ENCODE peak calls at places on chromosome 21, in six cellular contexts. One of them, this sample, is unnamed. For H3K4me1, the result is how much of the 10 kb centered on the place peaks cover.

GRCh38 chr21:27700974-27701614 is 734.2 kb upstream of the ADAMTS5 start:
- DNase-seq in adipocyte: peak
- DNase-seq in HCT116: no peak
- DNase-seq in fibroblast of lung: peak
- DNase-seq in CD8-positive, alpha-beta memory T cell: peak
- DNase-seq in aorta: peak
- DNase-seq in this sample: peak

GRCh38 chr21:35120631-35121180 is 71.6 kb upstream of the RUNX1 start:
- DNase-seq in fibroblast of lung: no peak
- DNase-seq in aorta: no peak
- DNase-seq in HCT116: no peak
- DNase-seq in adipocyte: no peak
- DNase-seq in CD8-positive, alpha-beta memory T cell: no peak
- DNase-seq in this sample: no peak

GRCh38 chr21:15894596-15894995 is 164.8 kb downstream of the USP25 start:
- DNase-seq in fibroblast of lung: peak
- DNase-seq in HCT116: no peak
- DNase-seq in CD8-positive, alpha-beta memory T cell: no peak
- DNase-seq in aorta: no peak
- DNase-seq in adipocyte: peak
- DNase-seq in this sample: no peak

GRCh38 chr21:16563795-16564194 is 834.0 kb downstream of the USP25 start:
- DNase-seq in CD8-positive, alpha-beta memory T cell: no peak
- DNase-seq in aorta: no peak
- DNase-seq in adipocyte: no peak
- DNase-seq in HCT116: no peak
- DNase-seq in fibroblast of lung: no peak
- DNase-seq in this sample: peak

GRCh38 chr21:44299085-44299457 is 782 bp upstream of the PFKL start:
- DNase-seq in adipocyte: no peak
- DNase-seq in CD8-positive, alpha-beta memory T cell: peak
- DNase-seq in fibroblast of lung: peak
- DNase-seq in aorta: no peak
- DNase-seq in HCT116: no peak
- DNase-seq in this sample: no peak

GRCh38 chr21:16215193-16215592 is 485.4 kb downstream of the USP25 start:
- DNase-seq in HCT116: no peak
- DNase-seq in adipocyte: no peak
- DNase-seq in CD8-positive, alpha-beta memory T cell: no peak
- DNase-seq in fibroblast of lung: no peak
- DNase-seq in aorta: no peak
- DNase-seq in this sample: no peak

GRCh38 chr21:33281101-33281652 is 15.0 kb downstream of the IL10RB start:
- DNase-seq in aorta: no peak
- DNase-seq in adipocyte: no peak
- DNase-seq in fibroblast of lung: no peak
- DNase-seq in CD8-positive, alpha-beta memory T cell: no peak
- DNase-seq in HCT116: no peak
- DNase-seq in this sample: no peak

GRCh38 chr21:36613064-36613463 is 85.9 kb upstream of the SIM2 start:
- DNase-seq in CD8-positive, alpha-beta memory T cell: no peak
- DNase-seq in HCT116: no peak
- DNase-seq in adipocyte: no peak
- DNase-seq in aorta: no peak
- DNase-seq in fibroblast of lung: peak
- DNase-seq in this sample: no peak

GRCh38 chr21:44582980-44583799 is 2.8 kb upstream of the KRTAP10-5 start:
- DNase-seq in fibroblast of lung: no peak
- DNase-seq in aorta: no peak
- DNase-seq in CD8-positive, alpha-beta memory T cell: no peak
- DNase-seq in HCT116: no peak
- DNase-seq in adipocyte: no peak
- DNase-seq in this sample: no peak

GRCh38 chr21:34354836-34355235 is 9.0 kb upstream of the KCNE2 start:
- DNase-seq in HCT116: no peak
- DNase-seq in fibroblast of lung: no peak
- DNase-seq in CD8-positive, alpha-beta memory T cell: no peak
- DNase-seq in adipocyte: no peak
- DNase-seq in aorta: no peak
- DNase-seq in this sample: no peak

GRCh38 chr21:36076878-36077658 is 7.2 kb downstream of the CBR1 start:
- DNase-seq in fibroblast of lung: no peak
- DNase-seq in CD8-positive, alpha-beta memory T cell: no peak
- DNase-seq in adipocyte: no peak
- DNase-seq in HCT116: no peak
- DNase-seq in aorta: no peak
- DNase-seq in this sample: no peak

GRCh38 chr21:37166733-37167132 is 93.7 kb downstream of the TTC3 start:
- DNase-seq in CD8-positive, alpha-beta memory T cell: no peak
- DNase-seq in fibroblast of lung: no peak
- DNase-seq in HCT116: peak
- DNase-seq in aorta: no peak
- DNase-seq in adipocyte: no peak
- DNase-seq in this sample: peak

GRCh38 chr21:38822754-38823374 is 17.1 kb downstream of the ETS2 start:
- DNase-seq in fibroblast of lung: peak
- DNase-seq in CD8-positive, alpha-beta memory T cell: no peak
- DNase-seq in adipocyte: no peak
- DNase-seq in HCT116: no peak
- DNase-seq in aorta: no peak
- DNase-seq in this sample: no peak

GRCh38 chr21:34522284-34522683 is 10.3 kb upstream of the KCNE1 start:
- DNase-seq in HCT116: no peak
- DNase-seq in aorta: no peak
- DNase-seq in fibroblast of lung: no peak
- DNase-seq in CD8-positive, alpha-beta memory T cell: no peak
- DNase-seq in adipocyte: no peak
- DNase-seq in this sample: no peak

GRCh38 chr21:45325206-45326168 is 37.8 kb upstream of the POFUT2 start:
- DNase-seq in aorta: peak
- DNase-seq in adipocyte: no peak
- DNase-seq in HCT116: no peak
- DNase-seq in fibroblast of lung: no peak
- DNase-seq in CD8-positive, alpha-beta memory T cell: no peak
- DNase-seq in this sample: no peak

GRCh38 chr21:34910396-34910795 is 138.7 kb downstream of the RUNX1 start:
- DNase-seq in aorta: no peak
- DNase-seq in adipocyte: no peak
- DNase-seq in fibroblast of lung: no peak
- DNase-seq in HCT116: no peak
- DNase-seq in CD8-positive, alpha-beta memory T cell: no peak
- DNase-seq in this sample: no peak

GRCh38 chr21:37364722-37365121 is 1.9 kb upstream of the DYRK1A start:
- DNase-seq in aorta: no peak
- DNase-seq in HCT116: no peak
- DNase-seq in adipocyte: no peak
- DNase-seq in fibroblast of lung: no peak
- DNase-seq in CD8-positive, alpha-beta memory T cell: no peak
- DNase-seq in this sample: no peak

GRCh38 chr21:39660596-39660995 is 47.9 kb downstream of the B3GALT5 start:
- DNase-seq in fibroblast of lung: peak
- DNase-seq in aorta: no peak
- DNase-seq in HCT116: no peak
- DNase-seq in CD8-positive, alpha-beta memory T cell: no peak
- DNase-seq in adipocyte: peak
- DNase-seq in this sample: no peak

GRCh38 chr21:26388731-26389231 is 184.3 kb downstream of the CYYR1 start:
- DNase-seq in aorta: no peak
- DNase-seq in HCT116: no peak
- DNase-seq in adipocyte: peak
- DNase-seq in CD8-positive, alpha-beta memory T cell: no peak
- DNase-seq in fibroblast of lung: peak
- DNase-seq in this sample: no peak

GRCh38 chr21:43632373-43632905 is 26.8 kb downstream of the HSF2BP start:
- DNase-seq in aorta: no peak
- DNase-seq in fibroblast of lung: no peak
- DNase-seq in CD8-positive, alpha-beta memory T cell: no peak
- DNase-seq in HCT116: no peak
- DNase-seq in adipocyte: no peak
- DNase-seq in this sample: no peak

GRCh38 chr21:37916795-37917142 is 512 bp upstream of the KCNJ6 start:
- DNase-seq in aorta: no peak
- DNase-seq in adipocyte: peak
- DNase-seq in CD8-positive, alpha-beta memory T cell: no peak
- DNase-seq in HCT116: no peak
- DNase-seq in fibroblast of lung: no peak
- DNase-seq in this sample: no peak

GRCh38 chr21:15638856-15639549 is 90.8 kb upstream of the USP25 start:
- DNase-seq in fibroblast of lung: no peak
- DNase-seq in aorta: no peak
- DNase-seq in HCT116: no peak
- DNase-seq in CD8-positive, alpha-beta memory T cell: no peak
- DNase-seq in adipocyte: peak
- DNase-seq in this sample: no peak

GRCh38 chr21:14707265-14708020 is 161.3 kb upstream of the SAMSN1 start:
- DNase-seq in HCT116: no peak
- DNase-seq in fibroblast of lung: no peak
- DNase-seq in adipocyte: no peak
- DNase-seq in CD8-positive, alpha-beta memory T cell: no peak
- DNase-seq in aorta: no peak
- DNase-seq in this sample: no peak

GRCh38 chr21:14864211-14865021 is 200.4 kb downstream of the NRIP1 start:
- DNase-seq in HCT116: no peak
- DNase-seq in adipocyte: peak
- DNase-seq in CD8-positive, alpha-beta memory T cell: no peak
- DNase-seq in fibroblast of lung: peak
- DNase-seq in aorta: peak
- DNase-seq in this sample: peak

GRCh38 chr21:46366966-46367365 is 43.0 kb downstream of the PCNT start:
- DNase-seq in CD8-positive, alpha-beta memory T cell: no peak
- DNase-seq in aorta: no peak
- DNase-seq in fibroblast of lung: no peak
- DNase-seq in adipocyte: no peak
- DNase-seq in HCT116: no peak
- DNase-seq in this sample: no peak
- H3K4me1 ChIP-seq in CD8-positive, alpha-beta memory T cell: under half
- H3K4me1 ChIP-seq in aorta: under half
- H3K4me1 ChIP-seq in fibroblast of lung: under half
- H3K4me1 ChIP-seq in adipocyte: under half
- H3K4me1 ChIP-seq in HCT116: under half
- H3K4me1 ChIP-seq in this sample: under half

GRCh38 chr21:31346256-31346821 is 2.3 kb upstream of the TIAM1 start:
- DNase-seq in fibroblast of lung: no peak
- DNase-seq in adipocyte: no peak
- DNase-seq in CD8-positive, alpha-beta memory T cell: no peak
- DNase-seq in aorta: no peak
- DNase-seq in HCT116: no peak
- DNase-seq in this sample: no peak
- H3K4me1 ChIP-seq in fibroblast of lung: under half
- H3K4me1 ChIP-seq in adipocyte: under half
- H3K4me1 ChIP-seq in CD8-positive, alpha-beta memory T cell: under half
- H3K4me1 ChIP-seq in aorta: under half
- H3K4me1 ChIP-seq in HCT116: half or more
- H3K4me1 ChIP-seq in this sample: under half

DNA sequence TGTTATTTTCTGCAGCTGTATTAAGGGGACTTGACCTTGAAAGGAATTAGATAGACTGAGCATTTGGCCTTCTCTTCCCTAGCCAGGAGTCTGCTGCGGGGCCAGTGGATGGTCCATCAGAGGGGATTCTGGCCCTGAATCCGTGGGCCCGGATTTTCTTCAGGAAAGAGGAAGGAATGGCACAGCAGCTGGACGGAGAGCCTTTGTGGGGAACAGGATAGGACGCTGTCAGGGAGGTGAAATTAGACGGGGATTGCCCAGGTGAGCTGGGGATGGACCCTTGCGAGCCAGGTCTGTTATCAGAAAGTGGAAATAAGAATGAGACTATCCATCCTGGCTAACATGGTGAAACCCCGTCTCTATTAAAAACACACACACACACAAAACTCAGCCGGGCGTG is 1.7 kb upstream of the C2CD2 start:
- DNase-seq in CD8-positive, alpha-beta memory T cell: no peak
- DNase-seq in aorta: no peak
- DNase-seq in adipocyte: no peak
- DNase-seq in fibroblast of lung: no peak
- DNase-seq in HCT116: no peak
- DNase-seq in this sample: no peak
- H3K4me1 ChIP-seq in CD8-positive, alpha-beta memory T cell: under half
- H3K4me1 ChIP-seq in aorta: under half
- H3K4me1 ChIP-seq in adipocyte: under half
- H3K4me1 ChIP-seq in fibroblast of lung: under half
- H3K4me1 ChIP-seq in HCT116: half or more
- H3K4me1 ChIP-seq in this sample: under half

GRCh38 chr21:28742527-28742926 is 250.2 kb downstream of the LTN1 start:
- DNase-seq in CD8-positive, alpha-beta memory T cell: no peak
- DNase-seq in fibroblast of lung: peak
- DNase-seq in HCT116: no peak
- DNase-seq in adipocyte: peak
- DNase-seq in aorta: no peak
- DNase-seq in this sample: no peak
- H3K4me1 ChIP-seq in CD8-positive, alpha-beta memory T cell: under half
- H3K4me1 ChIP-seq in fibroblast of lung: under half
- H3K4me1 ChIP-seq in HCT116: under half
- H3K4me1 ChIP-seq in adipocyte: under half
- H3K4me1 ChIP-seq in aorta: under half
- H3K4me1 ChIP-seq in this sample: under half

This sample was measured in iPS DF 6.9.